ENCODE peak calls at places on chromosomes 3 and 15, in four cellular contexts. C is tibial nerve, Q is sigmoid colon, X is IMR-90. I is an unnamed sample.

GRCh38 chr3:141126661-141127343 is 75.7 kb downstream of the SPSB4 start:
- DNase-seq in C (no peak), Q (no peak), X (no peak), I (no peak)

GRCh38 chr3:39882111-39882510 is 72.7 kb downstream of the MYRIP start:
- DNase-seq in C (no peak), Q (no peak), X (no peak), I (no peak)

GRCh38 chr3:46049093-46049492 is 21.8 kb upstream of the XCR1 start:
- DNase-seq in C (no peak), Q (no peak), X (no peak), I (no peak)

GRCh38 chr3:194281766-194282165 is 69.4 kb downstream of the CPN2 start:
- DNase-seq in C (no peak), Q (no peak), X (no peak), I (no peak)

GRCh38 chr3:140288575-140288974 is 353.6 kb downstream of the CLSTN2 start:
- DNase-seq in C (no peak), Q (no peak), X (no peak), I (no peak)

GRCh38 chr3:115100172-115100571 is 46.9 kb downstream of the ZBTB20 start:
- DNase-seq in C (no peak), Q (no peak), X (peak; percentile 70), I (peak; percentile 41)

GRCh38 chr3:127710473-127710941 is 37.8 kb downstream of the ABTB1 start:
- DNase-seq in C (no peak), Q (peak; percentile 73), X (no peak), I (no peak)

GRCh38 chr15:64334530-64334929 is 21.4 kb downstream of the CSNK1G1 start:
- DNase-seq in C (no peak), Q (no peak), X (no peak), I (no peak)

GRCh38 chr3:122356402-122356801 is 26.6 kb downstream of the MIX23 start:
- DNase-seq in C (no peak), Q (no peak), X (peak; percentile 54), I (no peak)

GRCh38 chr15:66733976-66734375 is 31.9 kb downstream of the SMAD6 start:
- DNase-seq in C (no peak), Q (peak; percentile 65), X (no peak), I (no peak)

GRCh38 chr15:56918907-56919707 is 663 bp downstream of the TCF12 start:
- DNase-seq in C (no peak), Q (peak; percentile 75), X (peak; percentile 73), I (no peak)

GRCh38 chr3:139935866-139936817 is 1.2 kb downstream of the CLSTN2 start:
- DNase-seq in C (peak; percentile 17), Q (peak; percentile 72), X (no peak), I (no peak)

GRCh38 chr3:71000483-71000882 is 583.0 kb downstream of the FOXP1 start:
- DNase-seq in C (no peak), Q (no peak), X (no peak), I (no peak)

GRCh38 chr3:140359198-140359995 is 318.5 kb upstream of the TRIM42 start:
- DNase-seq in C (no peak), Q (no peak), X (no peak), I (no peak)

GRCh38 chr3:13518516-13519351 is 30.2 kb upstream of the FBLN2 start:
- DNase-seq in C (peak; percentile 78), Q (peak; percentile 86), X (no peak), I (peak; percentile 60)

GRCh38 chr15:51046799-51047449 is 47.8 kb downstream of the TNFAIP8L3 start:
- DNase-seq in C (no peak), Q (peak; percentile 71), X (peak; percentile 39), I (no peak)

GRCh38 chr3:160446522-160447056 is 3.0 kb downstream of the TRIM59 start:
- DNase-seq in C (no peak), Q (no peak), X (no peak), I (no peak)

GRCh38 chr3:99776516-99777209 is 41.0 kb upstream of the CMSS1 start:
- DNase-seq in C (no peak), Q (no peak), X (peak; percentile 32), I (no peak)

GRCh38 chr15:85649372-85649771 is 145.4 kb downstream of the KLHL25 start:
- DNase-seq in C (no peak), Q (no peak), X (peak; percentile 90), I (no peak)

GRCh38 chr3:165159760-165160421 is 36.3 kb downstream of the SLITRK3 start:
- DNase-seq in C (no peak), Q (no peak), X (no peak), I (no peak)

GRCh38 chr15:25456196-25456595 is 17.4 kb upstream of the UBE3A start:
- DNase-seq in C (no peak), Q (no peak), X (no peak), I (no peak)

GRCh38 chr15:58244546-58244945 is 106.4 kb downstream of the AQP9 start:
- DNase-seq in C (no peak), Q (no peak), X (no peak), I (no peak)

GRCh38 chr3:69072928-69073327 is 7.2 kb downstream of the UBA3 start:
- DNase-seq in C (no peak), Q (no peak), X (no peak), I (no peak)

GRCh38 chr3:77338195-77338594 is 298.3 kb downstream of the ROBO2 start:
- DNase-seq in C (no peak), Q (no peak), X (no peak), I (no peak)

GRCh38 chr15:75947117-75947516 is 43.4 kb downstream of the FBXO22 start:
- DNase-seq in C (no peak), Q (no peak), X (peak; percentile 77), I (no peak)